ENCODE peak calls at places on chromosome 22, in five cellular contexts. C is astrocyte of the spinal cord, F is heart left ventricle, E is IMR-90, Q is PC-3. D is an unnamed sample.

GRCh38 chr22:42324991-42325710 is 54.7 kb upstream of the TCF20 start:
- DNase-seq in C (no peak), F (no peak), E (no peak), Q (no peak), D (no peak)

GRCh38 chr22:18104566-18104965 is 6.0 kb upstream of the TUBA8 start:
- DNase-seq in C (peak; percentile 15), F (no peak), E (peak; percentile 26), Q (no peak), D (no peak)

GRCh38 chr22:37741312-37741795 is 44.5 kb downstream of the TRIOBP start:
- DNase-seq in C (peak; percentile 97), F (peak; percentile 90), E (peak; percentile 98), Q (peak; percentile 39), D (peak; percentile 92)

GRCh38 chr22:32648486-32648885 is 153.0 kb upstream of the TIMP3 start:
- DNase-seq in C (no peak), F (no peak), E (no peak), Q (no peak), D (no peak)

GRCh38 chr22:22952531-22953295 is 65.1 kb downstream of the IGLL5 start:
- DNase-seq in C (no peak), F (no peak), E (no peak), Q (no peak), D (no peak)

GRCh38 chr22:32842486-32842885 is 41.0 kb downstream of the TIMP3 start:
- DNase-seq in C (no peak), F (no peak), E (peak; percentile 48), Q (no peak), D (no peak)

GRCh38 chr22:43616645-43617044 is 195.5 kb downstream of the EFCAB6 start:
- DNase-seq in C (no peak), F (no peak), E (no peak), Q (no peak), D (no peak)

GRCh38 chr22:45201678-45202332 is 38.1 kb downstream of the NUP50 start:
- DNase-seq in C (peak; percentile 96), F (no peak), E (peak; percentile 100), Q (peak; percentile 89), D (peak; percentile 96)

GRCh38 chr22:41816241-41816640 is 15.8 kb downstream of the CCDC134 start:
- DNase-seq in C (no peak), F (no peak), E (no peak), Q (no peak), D (no peak)

GRCh38 chr22:17952273-17952801 is 72.0 kb downstream of the MICAL3 start:
- DNase-seq in C (no peak), F (no peak), E (no peak), Q (peak; percentile 7), D (no peak)

GRCh38 chr22:48905206-48905975 is 922.3 kb downstream of the BRD1 start:
- DNase-seq in C (no peak), F (no peak), E (no peak), Q (no peak), D (no peak)

GRCh38 chr22:44085743-44086741 is 61.9 kb downstream of the PARVB start:
- DNase-seq in C (peak; percentile 64), F (peak; percentile 92), E (peak; percentile 53), Q (peak; percentile 90), D (peak; percentile 43)

GRCh38 chr22:20604776-20605221 is 97.4 kb downstream of the MED15 start:
- DNase-seq in C (no peak), F (no peak), E (no peak), Q (no peak), D (no peak)

GRCh38 chr22:32876516-32876915 is 75.0 kb downstream of the TIMP3 start:
- DNase-seq in C (no peak), F (no peak), E (no peak), Q (no peak), D (no peak)

GRCh38 chr22:27122561-27122960 is 465.2 kb downstream of the MIAT start:
- DNase-seq in C (no peak), F (no peak), E (no peak), Q (no peak), D (no peak)

GRCh38 chr22:47022075-47022473 is 259.6 kb downstream of the TBC1D22A start:
- DNase-seq in C (no peak), F (peak; percentile 6), E (peak; percentile 22), Q (no peak), D (no peak)

GRCh38 chr22:26553056-26553752 is 36.7 kb downstream of the TPST2 start:
- DNase-seq in C (peak; percentile 85), F (no peak), E (peak; percentile 94), Q (peak; percentile 44), D (peak; percentile 71)

GRCh38 chr22:36924151-36924698 is 10.8 kb downstream of the CSF2RB start:
- DNase-seq in C (no peak), F (no peak), E (no peak), Q (no peak), D (no peak)

GRCh38 chr22:22948651-22949611 is 61.3 kb downstream of the IGLL5 start:
- DNase-seq in C (no peak), F (no peak), E (peak; percentile 8), Q (no peak), D (no peak)

GRCh38 chr22:45598596-45599217 is 72.9 kb upstream of the ATXN10 start:
- DNase-seq in C (no peak), F (peak; percentile 9), E (no peak), Q (no peak), D (no peak)

GRCh38 chr22:23632178-23632577 is at the start of gene DRICH1:
- DNase-seq in C (no peak), F (no peak), E (no peak), Q (peak; percentile 32), D (no peak)

GRCh38 chr22:24400726-24401596 is 26.4 kb upstream of the ADORA2A start:
- DNase-seq in C (no peak), F (peak; percentile 24), E (peak; percentile 45), Q (no peak), D (no peak)

GRCh38 chr22:32764330-32765116 is 37.0 kb upstream of the TIMP3 start:
- DNase-seq in C (peak; percentile 67), F (peak; percentile 74), E (peak; percentile 96), Q (no peak), D (no peak)

GRCh38 chr22:28181332-28181731 is 262.3 kb upstream of the PITPNB start:
- DNase-seq in C (no peak), F (no peak), E (peak; percentile 8), Q (peak; percentile 3), D (no peak)

GRCh38 chr22:24984122-24984521 is 31.6 kb downstream of the KIAA1671 start:
- DNase-seq in C (no peak), F (no peak), E (no peak), Q (no peak), D (no peak)

GRCh38 chr22:45597460-45598192 is 74.0 kb upstream of the ATXN10 start:
- DNase-seq in C (no peak), F (peak; percentile 23), E (no peak), Q (peak; percentile 22), D (no peak)

GRCh38 chr22:23315341-23315917 is 135.1 kb downstream of the BCR start:
- DNase-seq in C (peak; percentile 76), F (peak; percentile 32), E (peak; percentile 86), Q (peak; percentile 35), D (peak; percentile 20)

GRCh38 chr22:49960967-49961600 is 512 bp downstream of the PIM3 start:
- DNase-seq in C (peak; percentile 25), F (peak; percentile 44), E (no peak), Q (peak; percentile 47), D (no peak)
- TF ChIP-seq CTCF in C (no peak), F (no peak), E (no peak), Q (no peak), D (no peak)

DNA sequence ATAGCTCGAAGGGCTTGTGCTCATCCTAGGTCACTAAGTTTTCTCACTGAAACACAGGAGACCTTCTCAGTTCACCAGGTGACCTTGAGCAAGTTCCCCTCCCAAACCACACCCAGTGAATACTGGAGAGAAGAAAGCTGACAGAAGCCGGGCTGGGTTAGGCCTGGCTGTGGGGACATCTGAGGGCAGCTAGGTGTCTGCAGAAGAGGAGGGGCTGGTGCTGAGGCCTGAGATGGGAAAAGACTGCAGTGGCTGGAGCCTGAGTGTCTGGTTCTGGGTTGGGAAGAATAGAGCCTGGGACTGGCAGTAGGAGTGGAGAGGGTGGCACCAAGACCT is 602 bp upstream of the INPP5J start:
- DNase-seq in C (no peak), F (no peak), E (no peak), Q (no peak), D (no peak)
- H3K4me3 ChIP-seq in C (no peak overlapping the region), F (no peak overlapping the region), E (no peak overlapping the region), Q (no peak overlapping the region), D (no peak overlapping the region)

GRCh38 chr22:21657361-21658118 is 8.3 kb upstream of the PPIL2 start:
- DNase-seq in C (peak; percentile 49), F (peak; percentile 77), E (peak; percentile 8), Q (peak; percentile 71), D (no peak)
- TF ChIP-seq CTCF in C (no peak), F (peak; percentile 10), E (no peak), Q (peak; percentile 13), D (no peak)

DNA sequence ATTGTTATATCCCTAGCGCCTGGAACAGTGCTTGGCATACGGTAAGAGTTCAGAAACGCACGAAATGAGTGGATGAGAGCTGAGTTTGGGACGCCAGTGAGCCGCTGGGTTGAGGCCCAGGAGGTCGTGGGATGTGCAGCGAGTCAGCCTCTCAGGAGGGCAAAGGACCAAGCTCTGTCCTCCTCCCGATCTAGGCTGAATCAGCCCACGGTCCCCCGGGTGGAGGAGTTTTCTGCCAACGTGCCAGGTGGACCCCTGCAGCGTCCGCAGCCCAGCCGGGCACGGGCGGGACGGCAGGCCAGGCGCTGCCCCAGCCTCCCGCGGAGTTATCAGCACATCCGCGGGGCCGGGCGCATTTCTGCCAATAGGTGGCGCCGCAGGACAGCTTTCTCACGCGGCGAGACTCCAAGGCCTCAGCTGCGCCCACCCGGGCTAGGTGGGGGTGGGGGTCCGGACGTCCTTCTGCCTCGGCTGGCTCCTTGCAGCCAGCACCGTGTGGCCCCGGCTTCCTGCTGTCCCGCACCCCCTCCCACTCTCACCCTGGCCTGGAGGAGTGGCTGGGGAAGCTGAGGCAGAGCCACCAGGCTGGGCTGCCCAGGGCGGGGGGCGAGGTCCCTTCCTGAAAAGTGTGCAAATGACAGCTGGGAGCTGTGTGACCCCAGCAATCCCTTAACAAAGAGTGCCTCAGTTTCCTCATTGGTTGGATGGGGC is 2.2 kb upstream of the RPS19BP1 start:
- DNase-seq in C (peak; percentile 64), F (peak; percentile 81), E (peak; percentile 53), Q (peak; percentile 71), D (no peak)
- H3K4me3 ChIP-seq in C (no peak overlapping the region), F (no peak overlapping the region), E (no peak overlapping the region), Q (peak overlapping the region; percentile 42), D (peak overlapping the region; percentile 3)

GRCh38 chr22:19174106-19175025 is 4.2 kb downstream of the SLC25A1 start:
- DNase-seq in C (peak; percentile 39), F (peak; percentile 67), E (peak; percentile 42), Q (peak; percentile 21), D (peak; percentile 11)
- TF ChIP-seq CTCF in C (no peak), F (no peak), E (no peak), Q (no peak), D (no peak)

D was measured in astrocyte of the cerebellum.